ENCODE peak calls at places on chromosomes 12 and 14, in seven cellular contexts. B is mesenchymal stem cell; Q is lung; S is CD4-positive, CD25-positive, alpha-beta regulatory T cell; J is vagina; C is naive thymus-derived CD4-positive, alpha-beta T cell; Y is left lung. Z is an unnamed sample. For H3K4me1, the result is how much of the 10 kb centered on the place peaks cover.

GRCh38 chr12:77013091-77013490 is 52.3 kb downstream of the E2F7 start:
- DNase-seq in J (no peak), Q (no peak), Y (no peak), C (no peak), B (peak), S (no peak), Z (no peak)

GRCh38 chr12:76080729-76081415 is 3.6 kb downstream of the NAP1L1 start:
- DNase-seq in C (no peak), Y (no peak), S (no peak), Q (no peak), J (no peak), B (peak), Z (no peak)

GRCh38 chr14:64704145-64704742 is at the start of gene PLEKHG3:
- DNase-seq in S (no peak), Y (peak), Q (peak), J (no peak), B (peak), C (no peak), Z (no peak)

GRCh38 chr14:85711620-85712019 is 181.7 kb downstream of the FLRT2 start:
- DNase-seq in C (no peak), Q (no peak), B (no peak), Y (no peak), S (no peak), J (no peak), Z (no peak)

GRCh38 chr14:51872396-51872795 is 12.0 kb downstream of the GNG2 start:
- DNase-seq in B (peak), Q (no peak), J (no peak), C (no peak), S (no peak), Y (no peak), Z (no peak)

GRCh38 chr12:89289720-89290119 is 62.6 kb downstream of the DUSP6 start:
- DNase-seq in C (no peak), S (no peak), Q (no peak), B (no peak), J (no peak), Y (no peak), Z (no peak)

GRCh38 chr12:108727868-108728735 is 3.2 kb downstream of the CORO1C start:
- DNase-seq in B (no peak), Y (no peak), S (no peak), C (no peak), Q (no peak), J (no peak), Z (no peak)

GRCh38 chr14:88354358-88354757 is 31.1 kb upstream of the SPATA7 start:
- DNase-seq in S (no peak), J (no peak), C (no peak), Q (no peak), B (no peak), Y (no peak), Z (no peak)

GRCh38 chr12:4664111-4664510 is 15.2 kb downstream of the NDUFA9 start:
- DNase-seq in S (no peak), C (no peak), B (peak), Y (no peak), Q (no peak), J (no peak), Z (no peak)

GRCh38 chr12:71442567-71442931 is 3.0 kb downstream of the LGR5 start:
- DNase-seq in J (no peak), B (no peak), S (no peak), C (no peak), Y (no peak), Q (no peak), Z (no peak)

GRCh38 chr14:98946995-98947394 is 325.0 kb downstream of the BCL11B start:
- DNase-seq in Y (no peak), J (no peak), S (no peak), B (no peak), C (no peak), Q (no peak), Z (no peak)

GRCh38 chr12:47736877-47737676 is 11.8 kb upstream of the ENDOU start:
- DNase-seq in B (peak), Y (peak), S (no peak), J (no peak), C (no peak), Q (peak), Z (no peak)

GRCh38 chr12:42483534-42483857 is 106.0 kb downstream of the PRICKLE1 start:
- DNase-seq in B (no peak), Q (no peak), C (no peak), J (no peak), S (no peak), Y (peak), Z (peak)

GRCh38 chr14:50038398-50039119 is 77.8 kb downstream of the VCPKMT start:
- DNase-seq in Q (peak), J (no peak), Y (no peak), C (no peak), S (no peak), B (peak), Z (peak)

GRCh38 chr14:36478782-36479181 is 41.2 kb downstream of the NKX2-1 start:
- DNase-seq in B (no peak), S (no peak), J (no peak), C (no peak), Y (no peak), Q (no peak), Z (no peak)

GRCh38 chr12:32134144-32134888 is 27.7 kb downstream of the BICD1 start:
- DNase-seq in Y (no peak), C (no peak), Q (no peak), S (no peak), B (peak), J (no peak), Z (peak)

GRCh38 chr12:62866451-62867082 is 68.4 kb downstream of the PPM1H start:
- DNase-seq in Q (no peak), Y (no peak), J (no peak), S (no peak), B (peak), C (no peak), Z (no peak)

GRCh38 chr12:95959107-95959506 is 16.0 kb downstream of the AMDHD1 start:
- DNase-seq in Y (no peak), Q (no peak), S (no peak), C (no peak), B (peak), J (no peak), Z (no peak)

GRCh38 chr12:43208627-43209026 is 343.4 kb downstream of the ADAMTS20 start:
- DNase-seq in B (no peak), J (no peak), S (no peak), Y (no peak), C (no peak), Q (no peak), Z (no peak)

GRCh38 chr14:29927596-29928341 is at the start of gene PRKD1:
- DNase-seq in B (peak), C (no peak), Q (peak), J (no peak), S (no peak), Y (peak), Z (no peak)

GRCh38 chr12:64660237-64661018 is 50.1 kb downstream of the RASSF3 start:
- DNase-seq in S (no peak), J (no peak), Y (no peak), C (no peak), Q (no peak), B (no peak), Z (no peak)

GRCh38 chr12:125029756-125030358 is 35.4 kb upstream of the AACS start:
- DNase-seq in Y (no peak), S (no peak), J (no peak), C (no peak), B (no peak), Q (no peak), Z (no peak)

GRCh38 chr14:32666310-32666709 is 272.4 kb upstream of the NPAS3 start:
- DNase-seq in Q (no peak), Y (no peak), J (no peak), S (no peak), B (no peak), C (no peak), Z (no peak)

GRCh38 chr14:90522585-90523191 is 125.9 kb downstream of the CALM1 start:
- DNase-seq in C (no peak), Y (peak), J (no peak), B (no peak), Q (peak), S (no peak), Z (no peak)

GRCh38 chr12:1311145-1311544 is 283.2 kb downstream of the FBXL14 start:
- DNase-seq in C (no peak), Y (no peak), Q (no peak), S (no peak), J (no peak), B (no peak), Z (no peak)

GRCh38 chr12:1310684-1311083 is 283.7 kb downstream of the FBXL14 start:
- DNase-seq in Q (no peak), B (no peak), J (no peak), S (no peak), C (no peak), Y (no peak), Z (no peak)

GRCh38 chr12:1318327-1319031 is 275.9 kb downstream of the FBXL14 start:
- DNase-seq in J (no peak), Y (peak), C (no peak), S (no peak), Q (peak), B (peak), Z (no peak)

GRCh38 chr12:1313906-1314305 is 280.5 kb downstream of the FBXL14 start:
- DNase-seq in S (no peak), Q (no peak), J (no peak), Y (no peak), C (no peak), B (no peak), Z (no peak)

DNA sequence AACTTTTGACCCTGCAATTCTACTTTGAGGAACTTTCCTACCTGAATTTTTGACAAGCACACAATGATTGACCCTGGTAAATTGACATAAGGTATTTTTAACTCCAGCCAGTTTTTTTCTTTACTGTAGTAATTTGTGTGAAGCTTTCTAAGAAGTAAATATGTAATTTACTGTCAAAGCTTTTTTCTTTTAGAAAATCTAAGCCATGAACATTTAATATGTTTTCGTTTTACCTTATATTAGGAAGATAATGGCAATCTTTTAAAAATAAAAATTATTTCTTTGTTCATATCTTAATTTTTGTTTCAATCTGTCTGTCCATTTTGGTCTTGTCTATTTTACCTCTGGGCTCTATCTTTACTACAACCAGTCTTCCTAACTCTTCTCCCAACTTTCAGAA is 279.9 kb downstream of the FBXL14 start:
- DNase-seq in Q (no peak), C (no peak), J (no peak), S (no peak), Y (no peak), B (no peak), Z (no peak)
- H3K4me1 ChIP-seq in Q (under half), C (under half), J (under half), S (under half), Y (under half), B (under half), Z (under half)

GRCh38 chr14:105171004-105171673 is 2.6 kb upstream of the JAG2 start:
- DNase-seq in B (no peak), J (no peak), Q (no peak), C (no peak), Y (no peak), S (no peak), Z (no peak)
- H3K4me1 ChIP-seq in B (under half), J (half or more), Q (under half), C (under half), Y (under half), S (under half), Z (under half)

GRCh38 chr14:56129941-56130340 is 11.7 kb downstream of the PELI2 start:
- DNase-seq in Q (no peak), C (no peak), S (no peak), B (no peak), Y (no peak), J (no peak), Z (no peak)
- H3K4me1 ChIP-seq in Q (under half), C (under half), S (under half), B (under half), Y (under half), J (under half), Z (under half)

GRCh38 chr12:102885043-102885932 is 31.8 kb downstream of the PAH start:
- DNase-seq in C (no peak), B (no peak), Q (no peak), S (no peak), Y (no peak), J (no peak), Z (no peak)
- H3K4me1 ChIP-seq in C (under half), B (under half), Q (under half), S (under half), Y (under half), J (under half), Z (under half)

GRCh38 chr14:100290607-100291304 is 15.5 kb downstream of the SLC25A29 start:
- DNase-seq in S (no peak), Y (peak), C (no peak), B (no peak), Q (no peak), J (no peak), Z (no peak)
- H3K4me1 ChIP-seq in S (under half), Y (under half), C (under half), B (under half), Q (under half), J (under half), Z (under half)

DNA sequence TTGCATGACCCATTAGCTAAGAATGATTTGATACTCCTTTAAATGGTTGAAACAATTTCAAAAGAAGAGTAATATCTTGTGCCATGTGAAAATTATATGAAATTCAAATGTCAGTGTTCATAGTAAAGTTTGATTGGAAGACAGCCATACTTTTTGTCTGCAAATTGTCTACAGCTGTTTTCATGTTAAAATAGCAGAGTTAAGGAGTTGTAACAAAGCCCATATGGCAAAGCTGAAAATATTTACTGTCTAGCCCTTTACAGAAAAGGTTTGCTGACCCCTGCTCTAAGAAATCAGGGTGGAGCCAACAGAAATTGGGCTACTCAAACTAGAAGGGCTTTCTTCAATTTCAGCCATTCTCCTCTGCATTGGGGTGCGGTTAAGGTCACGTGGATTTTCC is 139.6 kb upstream of the NOS1 start:
- DNase-seq in Q (no peak), S (no peak), B (no peak), C (no peak), Y (no peak), J (no peak), Z (no peak)
- H3K4me1 ChIP-seq in Q (under half), S (under half), B (under half), C (under half), Y (under half), J (under half), Z (under half)

GRCh38 chr12:56074396-56074795 is 5.6 kb upstream of the ERBB3 start:
- DNase-seq in B (no peak), Q (no peak), J (no peak), Y (no peak), S (no peak), C (no peak), Z (no peak)
- H3K4me1 ChIP-seq in B (under half), Q (under half), J (under half), Y (under half), S (under half), C (under half), Z (under half)

Z was measured in CD8-positive, alpha-beta T cell.